ENCODE peak calls at places on chromosomes 16 and 17, in five cellular contexts. One of them, this sample, is unnamed.

GRCh38 chr16:85052536-85052935 is 24.9 kb downstream of the KIAA0513 start:
- DNase-seq in stimulated activated CD4-positive, alpha-beta T cell treated with anti-CD3 and anti-CD28 coated beads, Interleukin-1b, Interleukin-23, amount 100 ng/mL, for 1 hour: no peak
- DNase-seq in germinal center: no peak
- DNase-seq in activated T-cell treated with anti-CD3 and anti-CD28 coated beads for 1 hour: no peak
- DNase-seq in GM04503: no peak
- DNase-seq in this sample: no peak

GRCh38 chr17:57530026-57530425 is 215.1 kb downstream of the CCDC182 start:
- DNase-seq in activated T-cell treated with anti-CD3 and anti-CD28 coated beads for 1 hour: no peak
- DNase-seq in germinal center: no peak
- DNase-seq in GM04503: no peak
- DNase-seq in stimulated activated CD4-positive, alpha-beta T cell treated with anti-CD3 and anti-CD28 coated beads, Interleukin-1b, Interleukin-23, amount 100 ng/mL, for 1 hour: no peak
- DNase-seq in this sample: no peak

GRCh38 chr16:16014329-16015224 is 65.2 kb downstream of the ABCC1 start:
- DNase-seq in germinal center: no peak
- DNase-seq in activated T-cell treated with anti-CD3 and anti-CD28 coated beads for 1 hour: no peak
- DNase-seq in stimulated activated CD4-positive, alpha-beta T cell treated with anti-CD3 and anti-CD28 coated beads, Interleukin-1b, Interleukin-23, amount 100 ng/mL, for 1 hour: no peak
- DNase-seq in GM04503: no peak
- DNase-seq in this sample: peak

GRCh38 chr16:9965079-9965478 is 217.1 kb downstream of the GRIN2A start:
- DNase-seq in germinal center: no peak
- DNase-seq in activated T-cell treated with anti-CD3 and anti-CD28 coated beads for 1 hour: no peak
- DNase-seq in stimulated activated CD4-positive, alpha-beta T cell treated with anti-CD3 and anti-CD28 coated beads, Interleukin-1b, Interleukin-23, amount 100 ng/mL, for 1 hour: no peak
- DNase-seq in GM04503: no peak
- DNase-seq in this sample: no peak

GRCh38 chr16:6704306-6704705 is 628.3 kb upstream of the RBFOX1 start:
- DNase-seq in stimulated activated CD4-positive, alpha-beta T cell treated with anti-CD3 and anti-CD28 coated beads, Interleukin-1b, Interleukin-23, amount 100 ng/mL, for 1 hour: no peak
- DNase-seq in germinal center: no peak
- DNase-seq in activated T-cell treated with anti-CD3 and anti-CD28 coated beads for 1 hour: no peak
- DNase-seq in GM04503: no peak
- DNase-seq in this sample: no peak

GRCh38 chr17:7327056-7327455 is 2.1 kb downstream of the NEURL4 start:
- DNase-seq in stimulated activated CD4-positive, alpha-beta T cell treated with anti-CD3 and anti-CD28 coated beads, Interleukin-1b, Interleukin-23, amount 100 ng/mL, for 1 hour: no peak
- DNase-seq in germinal center: no peak
- DNase-seq in GM04503: no peak
- DNase-seq in activated T-cell treated with anti-CD3 and anti-CD28 coated beads for 1 hour: no peak
- DNase-seq in this sample: no peak

GRCh38 chr17:73240561-73240960 is 21.1 kb downstream of the CPSF4L start:
- DNase-seq in germinal center: no peak
- DNase-seq in GM04503: no peak
- DNase-seq in activated T-cell treated with anti-CD3 and anti-CD28 coated beads for 1 hour: no peak
- DNase-seq in stimulated activated CD4-positive, alpha-beta T cell treated with anti-CD3 and anti-CD28 coated beads, Interleukin-1b, Interleukin-23, amount 100 ng/mL, for 1 hour: no peak
- DNase-seq in this sample: no peak

GRCh38 chr17:57675427-57675826 is 69.7 kb downstream of the CCDC182 start:
- DNase-seq in activated T-cell treated with anti-CD3 and anti-CD28 coated beads for 1 hour: no peak
- DNase-seq in germinal center: no peak
- DNase-seq in stimulated activated CD4-positive, alpha-beta T cell treated with anti-CD3 and anti-CD28 coated beads, Interleukin-1b, Interleukin-23, amount 100 ng/mL, for 1 hour: no peak
- DNase-seq in GM04503: no peak
- DNase-seq in this sample: no peak

GRCh38 chr16:73610605-73611177 is 562.8 kb upstream of the ZFHX3 start:
- DNase-seq in stimulated activated CD4-positive, alpha-beta T cell treated with anti-CD3 and anti-CD28 coated beads, Interleukin-1b, Interleukin-23, amount 100 ng/mL, for 1 hour: no peak
- DNase-seq in germinal center: no peak
- DNase-seq in GM04503: no peak
- DNase-seq in activated T-cell treated with anti-CD3 and anti-CD28 coated beads for 1 hour: no peak
- DNase-seq in this sample: no peak

GRCh38 chr17:2701996-2702741 is 9.4 kb downstream of the CLUH start:
- DNase-seq in activated T-cell treated with anti-CD3 and anti-CD28 coated beads for 1 hour: no peak
- DNase-seq in GM04503: no peak
- DNase-seq in germinal center: no peak
- DNase-seq in stimulated activated CD4-positive, alpha-beta T cell treated with anti-CD3 and anti-CD28 coated beads, Interleukin-1b, Interleukin-23, amount 100 ng/mL, for 1 hour: no peak
- DNase-seq in this sample: no peak

GRCh38 chr16:50183316-50183715 is 30.2 kb downstream of the TENT4B start:
- DNase-seq in GM04503: peak
- DNase-seq in stimulated activated CD4-positive, alpha-beta T cell treated with anti-CD3 and anti-CD28 coated beads, Interleukin-1b, Interleukin-23, amount 100 ng/mL, for 1 hour: no peak
- DNase-seq in activated T-cell treated with anti-CD3 and anti-CD28 coated beads for 1 hour: no peak
- DNase-seq in germinal center: no peak
- DNase-seq in this sample: no peak

GRCh38 chr17:78172284-78173024 is 4.1 kb downstream of the SYNGR2 start:
- DNase-seq in stimulated activated CD4-positive, alpha-beta T cell treated with anti-CD3 and anti-CD28 coated beads, Interleukin-1b, Interleukin-23, amount 100 ng/mL, for 1 hour: no peak
- DNase-seq in germinal center: no peak
- DNase-seq in activated T-cell treated with anti-CD3 and anti-CD28 coated beads for 1 hour: no peak
- DNase-seq in GM04503: no peak
- DNase-seq in this sample: no peak

GRCh38 chr16:28503470-28504259 is 3.0 kb downstream of the IL27 start:
- DNase-seq in activated T-cell treated with anti-CD3 and anti-CD28 coated beads for 1 hour: no peak
- DNase-seq in GM04503: no peak
- DNase-seq in stimulated activated CD4-positive, alpha-beta T cell treated with anti-CD3 and anti-CD28 coated beads, Interleukin-1b, Interleukin-23, amount 100 ng/mL, for 1 hour: no peak
- DNase-seq in germinal center: no peak
- DNase-seq in this sample: no peak

GRCh38 chr16:89620406-89620841 is 7.0 kb downstream of the DPEP1 start:
- DNase-seq in germinal center: no peak
- DNase-seq in stimulated activated CD4-positive, alpha-beta T cell treated with anti-CD3 and anti-CD28 coated beads, Interleukin-1b, Interleukin-23, amount 100 ng/mL, for 1 hour: no peak
- DNase-seq in activated T-cell treated with anti-CD3 and anti-CD28 coated beads for 1 hour: no peak
- DNase-seq in GM04503: no peak
- DNase-seq in this sample: no peak

GRCh38 chr17:78252111-78252634 is 20.7 kb downstream of the TMEM235 start:
- DNase-seq in GM04503: no peak
- DNase-seq in germinal center: peak
- DNase-seq in activated T-cell treated with anti-CD3 and anti-CD28 coated beads for 1 hour: peak
- DNase-seq in stimulated activated CD4-positive, alpha-beta T cell treated with anti-CD3 and anti-CD28 coated beads, Interleukin-1b, Interleukin-23, amount 100 ng/mL, for 1 hour: peak
- DNase-seq in this sample: no peak

GRCh38 chr17:67026341-67026740 is 18.0 kb upstream of the CACNG1 start:
- DNase-seq in GM04503: no peak
- DNase-seq in stimulated activated CD4-positive, alpha-beta T cell treated with anti-CD3 and anti-CD28 coated beads, Interleukin-1b, Interleukin-23, amount 100 ng/mL, for 1 hour: no peak
- DNase-seq in germinal center: no peak
- DNase-seq in activated T-cell treated with anti-CD3 and anti-CD28 coated beads for 1 hour: no peak
- DNase-seq in this sample: no peak

GRCh38 chr17:4485676-4486646 is 12.7 kb upstream of the SPNS2 start:
- DNase-seq in GM04503: no peak
- DNase-seq in activated T-cell treated with anti-CD3 and anti-CD28 coated beads for 1 hour: peak
- DNase-seq in stimulated activated CD4-positive, alpha-beta T cell treated with anti-CD3 and anti-CD28 coated beads, Interleukin-1b, Interleukin-23, amount 100 ng/mL, for 1 hour: no peak
- DNase-seq in germinal center: peak
- DNase-seq in this sample: no peak

GRCh38 chr17:7858487-7858832 is 657 bp downstream of the CYB5D1 start:
- DNase-seq in GM04503: no peak
- DNase-seq in stimulated activated CD4-positive, alpha-beta T cell treated with anti-CD3 and anti-CD28 coated beads, Interleukin-1b, Interleukin-23, amount 100 ng/mL, for 1 hour: no peak
- DNase-seq in germinal center: peak
- DNase-seq in activated T-cell treated with anti-CD3 and anti-CD28 coated beads for 1 hour: no peak
- DNase-seq in this sample: peak

GRCh38 chr16:87826798-87827587 is 42.3 kb downstream of the SLC7A5 start:
- DNase-seq in activated T-cell treated with anti-CD3 and anti-CD28 coated beads for 1 hour: no peak
- DNase-seq in GM04503: no peak
- DNase-seq in germinal center: no peak
- DNase-seq in stimulated activated CD4-positive, alpha-beta T cell treated with anti-CD3 and anti-CD28 coated beads, Interleukin-1b, Interleukin-23, amount 100 ng/mL, for 1 hour: no peak
- DNase-seq in this sample: no peak

GRCh38 chr16:85888405-85889331 is 10.3 kb upstream of the IRF8 start:
- DNase-seq in stimulated activated CD4-positive, alpha-beta T cell treated with anti-CD3 and anti-CD28 coated beads, Interleukin-1b, Interleukin-23, amount 100 ng/mL, for 1 hour: no peak
- DNase-seq in activated T-cell treated with anti-CD3 and anti-CD28 coated beads for 1 hour: no peak
- DNase-seq in GM04503: peak
- DNase-seq in germinal center: peak
- DNase-seq in this sample: no peak

GRCh38 chr17:10754861-10755591 is 25.2 kb upstream of the TMEM220 start:
- DNase-seq in activated T-cell treated with anti-CD3 and anti-CD28 coated beads for 1 hour: no peak
- DNase-seq in GM04503: no peak
- DNase-seq in stimulated activated CD4-positive, alpha-beta T cell treated with anti-CD3 and anti-CD28 coated beads, Interleukin-1b, Interleukin-23, amount 100 ng/mL, for 1 hour: no peak
- DNase-seq in germinal center: no peak
- DNase-seq in this sample: peak